ENCODE peak calls at places on chromosomes 11 and 22, in eight cellular contexts. One of them, this sample, is unnamed.

GRCh38 chr11:42524534-42525227 is 787.1 kb upstream of the API5 start:
- DNase-seq in lower lobe of right lung: no peak
- DNase-seq in lower leg skin: peak; percentile 41
- DNase-seq in upper lobe of left lung: no peak
- DNase-seq in fibroblast of the conjunctiva: peak; percentile 28
- DNase-seq in activated CD4-positive, alpha-beta T cell treated with anti-CD3 and anti-CD28 coated beads for 24 hours: no peak
- DNase-seq in stimulated activated CD4-positive, alpha-beta T cell treated with anti-CD3 and anti-CD28 coated beads, Interleukin-4, amount 100 ng/mL, for 24 hours: no peak
- DNase-seq in naive thymus-derived CD8-positive, alpha-beta T cell: no peak
- DNase-seq in this sample: no peak

GRCh38 chr11:112617977-112618829 is 343.0 kb upstream of the NCAM1 start:
- DNase-seq in fibroblast of the conjunctiva: no peak
- DNase-seq in naive thymus-derived CD8-positive, alpha-beta T cell: no peak
- DNase-seq in lower lobe of right lung: no peak
- DNase-seq in stimulated activated CD4-positive, alpha-beta T cell treated with anti-CD3 and anti-CD28 coated beads, Interleukin-4, amount 100 ng/mL, for 24 hours: no peak
- DNase-seq in lower leg skin: no peak
- DNase-seq in upper lobe of left lung: peak; percentile 29
- DNase-seq in activated CD4-positive, alpha-beta T cell treated with anti-CD3 and anti-CD28 coated beads for 24 hours: no peak
- DNase-seq in this sample: no peak

GRCh38 chr11:120912504-120912903 is 111.4 kb upstream of the TBCEL start:
- DNase-seq in stimulated activated CD4-positive, alpha-beta T cell treated with anti-CD3 and anti-CD28 coated beads, Interleukin-4, amount 100 ng/mL, for 24 hours: no peak
- DNase-seq in activated CD4-positive, alpha-beta T cell treated with anti-CD3 and anti-CD28 coated beads for 24 hours: no peak
- DNase-seq in upper lobe of left lung: no peak
- DNase-seq in naive thymus-derived CD8-positive, alpha-beta T cell: no peak
- DNase-seq in lower lobe of right lung: no peak
- DNase-seq in fibroblast of the conjunctiva: peak; percentile 17
- DNase-seq in lower leg skin: no peak
- DNase-seq in this sample: peak; percentile 6

GRCh38 chr22:38034278-38034882 is 22.8 kb upstream of the PICK1 start:
- DNase-seq in lower leg skin: no peak
- DNase-seq in activated CD4-positive, alpha-beta T cell treated with anti-CD3 and anti-CD28 coated beads for 24 hours: no peak
- DNase-seq in naive thymus-derived CD8-positive, alpha-beta T cell: no peak
- DNase-seq in upper lobe of left lung: peak; percentile 75
- DNase-seq in fibroblast of the conjunctiva: peak; percentile 77
- DNase-seq in lower lobe of right lung: peak; percentile 76
- DNase-seq in stimulated activated CD4-positive, alpha-beta T cell treated with anti-CD3 and anti-CD28 coated beads, Interleukin-4, amount 100 ng/mL, for 24 hours: no peak
- DNase-seq in this sample: peak; percentile 81

GRCh38 chr11:109075976-109076375 is 346.0 kb upstream of the C11orf87 start:
- DNase-seq in lower lobe of right lung: no peak
- DNase-seq in fibroblast of the conjunctiva: no peak
- DNase-seq in naive thymus-derived CD8-positive, alpha-beta T cell: no peak
- DNase-seq in activated CD4-positive, alpha-beta T cell treated with anti-CD3 and anti-CD28 coated beads for 24 hours: no peak
- DNase-seq in upper lobe of left lung: no peak
- DNase-seq in stimulated activated CD4-positive, alpha-beta T cell treated with anti-CD3 and anti-CD28 coated beads, Interleukin-4, amount 100 ng/mL, for 24 hours: no peak
- DNase-seq in lower leg skin: no peak
- DNase-seq in this sample: no peak

GRCh38 chr11:87428266-87428665 is 390.5 kb downstream of the TMEM135 start:
- DNase-seq in lower leg skin: no peak
- DNase-seq in fibroblast of the conjunctiva: no peak
- DNase-seq in activated CD4-positive, alpha-beta T cell treated with anti-CD3 and anti-CD28 coated beads for 24 hours: no peak
- DNase-seq in upper lobe of left lung: no peak
- DNase-seq in lower lobe of right lung: no peak
- DNase-seq in stimulated activated CD4-positive, alpha-beta T cell treated with anti-CD3 and anti-CD28 coated beads, Interleukin-4, amount 100 ng/mL, for 24 hours: no peak
- DNase-seq in naive thymus-derived CD8-positive, alpha-beta T cell: no peak
- DNase-seq in this sample: no peak

GRCh38 chr11:88206746-88207145 is 31.5 kb upstream of the RAB38 start:
- DNase-seq in lower lobe of right lung: no peak
- DNase-seq in fibroblast of the conjunctiva: no peak
- DNase-seq in naive thymus-derived CD8-positive, alpha-beta T cell: no peak
- DNase-seq in activated CD4-positive, alpha-beta T cell treated with anti-CD3 and anti-CD28 coated beads for 24 hours: no peak
- DNase-seq in upper lobe of left lung: no peak
- DNase-seq in stimulated activated CD4-positive, alpha-beta T cell treated with anti-CD3 and anti-CD28 coated beads, Interleukin-4, amount 100 ng/mL, for 24 hours: no peak
- DNase-seq in lower leg skin: no peak
- DNase-seq in this sample: no peak

GRCh38 chr11:121134758-121135312 is 33.8 kb downstream of the TECTA start:
- DNase-seq in fibroblast of the conjunctiva: no peak
- DNase-seq in lower leg skin: no peak
- DNase-seq in stimulated activated CD4-positive, alpha-beta T cell treated with anti-CD3 and anti-CD28 coated beads, Interleukin-4, amount 100 ng/mL, for 24 hours: no peak
- DNase-seq in naive thymus-derived CD8-positive, alpha-beta T cell: no peak
- DNase-seq in lower lobe of right lung: no peak
- DNase-seq in upper lobe of left lung: no peak
- DNase-seq in activated CD4-positive, alpha-beta T cell treated with anti-CD3 and anti-CD28 coated beads for 24 hours: no peak
- DNase-seq in this sample: no peak

GRCh38 chr11:91081440-91082088 is 858.7 kb upstream of the CHORDC1 start:
- DNase-seq in lower lobe of right lung: no peak
- DNase-seq in activated CD4-positive, alpha-beta T cell treated with anti-CD3 and anti-CD28 coated beads for 24 hours: no peak
- DNase-seq in stimulated activated CD4-positive, alpha-beta T cell treated with anti-CD3 and anti-CD28 coated beads, Interleukin-4, amount 100 ng/mL, for 24 hours: no peak
- DNase-seq in naive thymus-derived CD8-positive, alpha-beta T cell: no peak
- DNase-seq in lower leg skin: peak; percentile 15
- DNase-seq in upper lobe of left lung: no peak
- DNase-seq in fibroblast of the conjunctiva: peak; percentile 61
- DNase-seq in this sample: no peak

GRCh38 chr11:118295199-118295598 is 9.3 kb upstream of the CD3E start:
- DNase-seq in lower lobe of right lung: no peak
- DNase-seq in upper lobe of left lung: no peak
- DNase-seq in naive thymus-derived CD8-positive, alpha-beta T cell: no peak
- DNase-seq in stimulated activated CD4-positive, alpha-beta T cell treated with anti-CD3 and anti-CD28 coated beads, Interleukin-4, amount 100 ng/mL, for 24 hours: no peak
- DNase-seq in fibroblast of the conjunctiva: no peak
- DNase-seq in lower leg skin: no peak
- DNase-seq in activated CD4-positive, alpha-beta T cell treated with anti-CD3 and anti-CD28 coated beads for 24 hours: no peak
- DNase-seq in this sample: no peak

GRCh38 chr22:19974233-19974861 is 32.7 kb upstream of the TXNRD2 start:
- DNase-seq in upper lobe of left lung: no peak
- DNase-seq in lower lobe of right lung: peak; percentile 66
- DNase-seq in fibroblast of the conjunctiva: no peak
- DNase-seq in stimulated activated CD4-positive, alpha-beta T cell treated with anti-CD3 and anti-CD28 coated beads, Interleukin-4, amount 100 ng/mL, for 24 hours: no peak
- DNase-seq in activated CD4-positive, alpha-beta T cell treated with anti-CD3 and anti-CD28 coated beads for 24 hours: no peak
- DNase-seq in naive thymus-derived CD8-positive, alpha-beta T cell: no peak
- DNase-seq in lower leg skin: no peak
- DNase-seq in this sample: no peak

GRCh38 chr11:8252946-8253345 is 10.7 kb downstream of the LMO1 start:
- DNase-seq in activated CD4-positive, alpha-beta T cell treated with anti-CD3 and anti-CD28 coated beads for 24 hours: no peak
- DNase-seq in lower lobe of right lung: peak; percentile 11
- DNase-seq in upper lobe of left lung: no peak
- DNase-seq in stimulated activated CD4-positive, alpha-beta T cell treated with anti-CD3 and anti-CD28 coated beads, Interleukin-4, amount 100 ng/mL, for 24 hours: no peak
- DNase-seq in naive thymus-derived CD8-positive, alpha-beta T cell: no peak
- DNase-seq in lower leg skin: no peak
- DNase-seq in fibroblast of the conjunctiva: no peak
- DNase-seq in this sample: peak; percentile 61

GRCh38 chr11:22432331-22433065 is 94.3 kb downstream of the SLC17A6 start:
- DNase-seq in lower lobe of right lung: no peak
- DNase-seq in fibroblast of the conjunctiva: no peak
- DNase-seq in upper lobe of left lung: peak; percentile 54
- DNase-seq in naive thymus-derived CD8-positive, alpha-beta T cell: no peak
- DNase-seq in lower leg skin: no peak
- DNase-seq in stimulated activated CD4-positive, alpha-beta T cell treated with anti-CD3 and anti-CD28 coated beads, Interleukin-4, amount 100 ng/mL, for 24 hours: no peak
- DNase-seq in activated CD4-positive, alpha-beta T cell treated with anti-CD3 and anti-CD28 coated beads for 24 hours: no peak
- DNase-seq in this sample: peak; percentile 69

GRCh38 chr11:132024587-132025295 is 654.3 kb downstream of the NTM start:
- DNase-seq in upper lobe of left lung: no peak
- DNase-seq in lower lobe of right lung: no peak
- DNase-seq in naive thymus-derived CD8-positive, alpha-beta T cell: no peak
- DNase-seq in activated CD4-positive, alpha-beta T cell treated with anti-CD3 and anti-CD28 coated beads for 24 hours: no peak
- DNase-seq in fibroblast of the conjunctiva: peak; percentile 23
- DNase-seq in stimulated activated CD4-positive, alpha-beta T cell treated with anti-CD3 and anti-CD28 coated beads, Interleukin-4, amount 100 ng/mL, for 24 hours: no peak
- DNase-seq in lower leg skin: no peak
- DNase-seq in this sample: no peak

GRCh38 chr11:126328444-126328843 is 24.6 kb downstream of the DCPS start:
- DNase-seq in activated CD4-positive, alpha-beta T cell treated with anti-CD3 and anti-CD28 coated beads for 24 hours: no peak
- DNase-seq in stimulated activated CD4-positive, alpha-beta T cell treated with anti-CD3 and anti-CD28 coated beads, Interleukin-4, amount 100 ng/mL, for 24 hours: no peak
- DNase-seq in upper lobe of left lung: no peak
- DNase-seq in naive thymus-derived CD8-positive, alpha-beta T cell: no peak
- DNase-seq in lower lobe of right lung: no peak
- DNase-seq in lower leg skin: no peak
- DNase-seq in fibroblast of the conjunctiva: no peak
- DNase-seq in this sample: peak; percentile 68

GRCh38 chr11:100515087-100515486 is 172.0 kb upstream of the ARHGAP42 start:
- DNase-seq in fibroblast of the conjunctiva: no peak
- DNase-seq in upper lobe of left lung: no peak
- DNase-seq in stimulated activated CD4-positive, alpha-beta T cell treated with anti-CD3 and anti-CD28 coated beads, Interleukin-4, amount 100 ng/mL, for 24 hours: no peak
- DNase-seq in naive thymus-derived CD8-positive, alpha-beta T cell: no peak
- DNase-seq in lower lobe of right lung: no peak
- DNase-seq in activated CD4-positive, alpha-beta T cell treated with anti-CD3 and anti-CD28 coated beads for 24 hours: no peak
- DNase-seq in lower leg skin: no peak
- DNase-seq in this sample: no peak

GRCh38 chr11:128323381-128323780 is 264.0 kb downstream of the ETS1 start:
- DNase-seq in naive thymus-derived CD8-positive, alpha-beta T cell: peak; percentile 17
- DNase-seq in lower lobe of right lung: no peak
- DNase-seq in activated CD4-positive, alpha-beta T cell treated with anti-CD3 and anti-CD28 coated beads for 24 hours: no peak
- DNase-seq in lower leg skin: no peak
- DNase-seq in upper lobe of left lung: no peak
- DNase-seq in stimulated activated CD4-positive, alpha-beta T cell treated with anti-CD3 and anti-CD28 coated beads, Interleukin-4, amount 100 ng/mL, for 24 hours: peak; percentile 41
- DNase-seq in fibroblast of the conjunctiva: no peak
- DNase-seq in this sample: no peak

GRCh38 chr11:33696411-33696810 is 4.2 kb downstream of the C11orf91 start:
- DNase-seq in lower leg skin: no peak
- DNase-seq in stimulated activated CD4-positive, alpha-beta T cell treated with anti-CD3 and anti-CD28 coated beads, Interleukin-4, amount 100 ng/mL, for 24 hours: no peak
- DNase-seq in lower lobe of right lung: no peak
- DNase-seq in naive thymus-derived CD8-positive, alpha-beta T cell: no peak
- DNase-seq in activated CD4-positive, alpha-beta T cell treated with anti-CD3 and anti-CD28 coated beads for 24 hours: no peak
- DNase-seq in fibroblast of the conjunctiva: no peak
- DNase-seq in upper lobe of left lung: no peak
- DNase-seq in this sample: no peak

GRCh38 chr11:66386171-66387069 is 14.9 kb upstream of the SLC29A2 start:
- DNase-seq in lower leg skin: peak; percentile 89
- DNase-seq in lower lobe of right lung: peak; percentile 90
- DNase-seq in naive thymus-derived CD8-positive, alpha-beta T cell: peak; percentile 78
- DNase-seq in fibroblast of the conjunctiva: peak; percentile 77
- DNase-seq in activated CD4-positive, alpha-beta T cell treated with anti-CD3 and anti-CD28 coated beads for 24 hours: peak; percentile 81
- DNase-seq in stimulated activated CD4-positive, alpha-beta T cell treated with anti-CD3 and anti-CD28 coated beads, Interleukin-4, amount 100 ng/mL, for 24 hours: peak; percentile 87
- DNase-seq in upper lobe of left lung: no peak
- DNase-seq in this sample: peak; percentile 91

GRCh38 chr11:57496109-57496820 is 19.2 kb downstream of the SLC43A1 start:
- DNase-seq in lower lobe of right lung: no peak
- DNase-seq in naive thymus-derived CD8-positive, alpha-beta T cell: no peak
- DNase-seq in lower leg skin: no peak
- DNase-seq in activated CD4-positive, alpha-beta T cell treated with anti-CD3 and anti-CD28 coated beads for 24 hours: no peak
- DNase-seq in stimulated activated CD4-positive, alpha-beta T cell treated with anti-CD3 and anti-CD28 coated beads, Interleukin-4, amount 100 ng/mL, for 24 hours: no peak
- DNase-seq in fibroblast of the conjunctiva: no peak
- DNase-seq in upper lobe of left lung: no peak
- DNase-seq in this sample: no peak

GRCh38 chr11:111634981-111635705 is 32.9 kb downstream of the SIK2 start:
- DNase-seq in stimulated activated CD4-positive, alpha-beta T cell treated with anti-CD3 and anti-CD28 coated beads, Interleukin-4, amount 100 ng/mL, for 24 hours: no peak
- DNase-seq in lower leg skin: no peak
- DNase-seq in lower lobe of right lung: no peak
- DNase-seq in activated CD4-positive, alpha-beta T cell treated with anti-CD3 and anti-CD28 coated beads for 24 hours: no peak
- DNase-seq in naive thymus-derived CD8-positive, alpha-beta T cell: no peak
- DNase-seq in fibroblast of the conjunctiva: peak; percentile 18
- DNase-seq in upper lobe of left lung: no peak
- DNase-seq in this sample: no peak